ENCODE peak calls at places on chromosomes 13 and 19, in five cellular contexts. One of them, this sample, is unnamed.

GRCh38 chr19:36182612-36183454 is 30.6 kb upstream of the COX7A1 start:
- DNase-seq in IMR-90: peak
- DNase-seq in caudate nucleus: no peak
- DNase-seq in NCI-H1092: no peak
- DNase-seq in stimulated activated CD8-positive, alpha-beta memory T cell treated with anti-CD3 and anti-CD28 coated beads, Interleukin-2, amount 100 ng/mL, for 1 hour: no peak
- DNase-seq in this sample: no peak

GRCh38 chr19:54523403-54523802 is 20.8 kb downstream of the LAIR2 start:
- DNase-seq in caudate nucleus: peak
- DNase-seq in IMR-90: peak
- DNase-seq in stimulated activated CD8-positive, alpha-beta memory T cell treated with anti-CD3 and anti-CD28 coated beads, Interleukin-2, amount 100 ng/mL, for 1 hour: no peak
- DNase-seq in NCI-H1092: no peak
- DNase-seq in this sample: no peak

GRCh38 chr13:94168784-94169512 is 310.5 kb downstream of the DCT start:
- DNase-seq in stimulated activated CD8-positive, alpha-beta memory T cell treated with anti-CD3 and anti-CD28 coated beads, Interleukin-2, amount 100 ng/mL, for 1 hour: no peak
- DNase-seq in NCI-H1092: no peak
- DNase-seq in caudate nucleus: no peak
- DNase-seq in IMR-90: peak
- DNase-seq in this sample: no peak

GRCh38 chr13:111339366-111340143 is 19.1 kb downstream of the TEX29 start:
- DNase-seq in NCI-H1092: no peak
- DNase-seq in caudate nucleus: no peak
- DNase-seq in IMR-90: no peak
- DNase-seq in stimulated activated CD8-positive, alpha-beta memory T cell treated with anti-CD3 and anti-CD28 coated beads, Interleukin-2, amount 100 ng/mL, for 1 hour: no peak
- DNase-seq in this sample: no peak

GRCh38 chr19:6760606-6761005 is 6.6 kb downstream of the SH2D3A start:
- DNase-seq in stimulated activated CD8-positive, alpha-beta memory T cell treated with anti-CD3 and anti-CD28 coated beads, Interleukin-2, amount 100 ng/mL, for 1 hour: no peak
- DNase-seq in NCI-H1092: no peak
- DNase-seq in caudate nucleus: no peak
- DNase-seq in IMR-90: no peak
- DNase-seq in this sample: no peak

GRCh38 chr13:71577127-71577526 is 289.9 kb downstream of the DACH1 start:
- DNase-seq in IMR-90: no peak
- DNase-seq in NCI-H1092: no peak
- DNase-seq in caudate nucleus: no peak
- DNase-seq in stimulated activated CD8-positive, alpha-beta memory T cell treated with anti-CD3 and anti-CD28 coated beads, Interleukin-2, amount 100 ng/mL, for 1 hour: no peak
- DNase-seq in this sample: no peak

GRCh38 chr19:17391371-17392151 is 2.4 kb downstream of the CCDC194 start:
- DNase-seq in NCI-H1092: no peak
- DNase-seq in caudate nucleus: no peak
- DNase-seq in IMR-90: no peak
- DNase-seq in stimulated activated CD8-positive, alpha-beta memory T cell treated with anti-CD3 and anti-CD28 coated beads, Interleukin-2, amount 100 ng/mL, for 1 hour: no peak
- DNase-seq in this sample: no peak

GRCh38 chr13:38669234-38669964 is 17.5 kb upstream of the FREM2 start:
- DNase-seq in stimulated activated CD8-positive, alpha-beta memory T cell treated with anti-CD3 and anti-CD28 coated beads, Interleukin-2, amount 100 ng/mL, for 1 hour: no peak
- DNase-seq in caudate nucleus: no peak
- DNase-seq in NCI-H1092: no peak
- DNase-seq in IMR-90: no peak
- DNase-seq in this sample: no peak

GRCh38 chr13:102400619-102401125 is 1.2 kb downstream of the FGF14 start:
- DNase-seq in caudate nucleus: peak
- DNase-seq in NCI-H1092: no peak
- DNase-seq in stimulated activated CD8-positive, alpha-beta memory T cell treated with anti-CD3 and anti-CD28 coated beads, Interleukin-2, amount 100 ng/mL, for 1 hour: no peak
- DNase-seq in IMR-90: no peak
- DNase-seq in this sample: peak

GRCh38 chr13:85137516-85137915 is 661.7 kb downstream of the SLITRK6 start:
- DNase-seq in NCI-H1092: no peak
- DNase-seq in caudate nucleus: no peak
- DNase-seq in stimulated activated CD8-positive, alpha-beta memory T cell treated with anti-CD3 and anti-CD28 coated beads, Interleukin-2, amount 100 ng/mL, for 1 hour: no peak
- DNase-seq in IMR-90: no peak
- DNase-seq in this sample: no peak

GRCh38 chr13:98746968-98747367 is 5.5 kb downstream of the SLC15A1 start:
- DNase-seq in IMR-90: no peak
- DNase-seq in stimulated activated CD8-positive, alpha-beta memory T cell treated with anti-CD3 and anti-CD28 coated beads, Interleukin-2, amount 100 ng/mL, for 1 hour: no peak
- DNase-seq in NCI-H1092: no peak
- DNase-seq in caudate nucleus: no peak
- DNase-seq in this sample: no peak

GRCh38 chr19:4638330-4638729 is 986 bp upstream of the TNFAIP8L1 start:
- DNase-seq in caudate nucleus: no peak
- DNase-seq in NCI-H1092: no peak
- DNase-seq in IMR-90: no peak
- DNase-seq in stimulated activated CD8-positive, alpha-beta memory T cell treated with anti-CD3 and anti-CD28 coated beads, Interleukin-2, amount 100 ng/mL, for 1 hour: no peak
- DNase-seq in this sample: no peak

GRCh38 chr13:45086484-45086883 is 33.8 kb upstream of the GTF2F2 start:
- DNase-seq in stimulated activated CD8-positive, alpha-beta memory T cell treated with anti-CD3 and anti-CD28 coated beads, Interleukin-2, amount 100 ng/mL, for 1 hour: no peak
- DNase-seq in caudate nucleus: no peak
- DNase-seq in NCI-H1092: no peak
- DNase-seq in IMR-90: peak
- DNase-seq in this sample: no peak

GRCh38 chr19:13484141-13484540 is 22.1 kb downstream of the CACNA1A start:
- DNase-seq in IMR-90: peak
- DNase-seq in stimulated activated CD8-positive, alpha-beta memory T cell treated with anti-CD3 and anti-CD28 coated beads, Interleukin-2, amount 100 ng/mL, for 1 hour: no peak
- DNase-seq in caudate nucleus: no peak
- DNase-seq in NCI-H1092: no peak
- DNase-seq in this sample: no peak

GRCh38 chr13:42279080-42279479 is 7.1 kb downstream of the AKAP11 start:
- DNase-seq in IMR-90: no peak
- DNase-seq in caudate nucleus: no peak
- DNase-seq in NCI-H1092: no peak
- DNase-seq in stimulated activated CD8-positive, alpha-beta memory T cell treated with anti-CD3 and anti-CD28 coated beads, Interleukin-2, amount 100 ng/mL, for 1 hour: no peak
- DNase-seq in this sample: no peak